ENCODE peak calls at places on chromosomes 11 and 22, in ten cellular contexts. L, P, J, I, R, V, D, S, G and A are unnamed samples.

GRCh38 chr11:6911946-6912345 is 8.9 kb upstream of the OR2D3 start:
- DNase-seq in R (no peak), S (no peak), I (peak), G (no peak), L (no peak), P (no peak), V (no peak), J (no peak), D (no peak), A (peak)

GRCh38 chr22:27754247-27754887 is 47.2 kb downstream of the MN1 start:
- DNase-seq in P (peak), D (no peak), I (no peak), V (no peak), G (peak), J (no peak), R (no peak), L (no peak), S (no peak), A (no peak)

GRCh38 chr11:65489061-65489705 is 9.7 kb upstream of the MALAT1 start:
- DNase-seq in R (no peak), G (peak), I (peak), S (peak), V (no peak), D (peak), J (peak), L (no peak), P (no peak), A (peak)

GRCh38 chr11:15927196-15927865 is 429.0 kb downstream of the SOX6 start:
- DNase-seq in I (no peak), V (no peak), S (no peak), R (no peak), D (peak), J (no peak), G (no peak), L (no peak), P (no peak), A (no peak)

GRCh38 chr11:125975634-125976033 is 29.8 kb downstream of the VSIG10L2 start:
- DNase-seq in I (no peak), S (no peak), G (no peak), P (no peak), D (no peak), J (no peak), V (no peak), L (no peak), R (no peak), A (no peak)

GRCh38 chr11:128891410-128891861 is 280 bp downstream of the KCNJ5 start:
- DNase-seq in I (no peak), D (no peak), R (no peak), J (no peak), P (no peak), S (no peak), V (no peak), L (no peak), G (no peak), A (no peak)

GRCh38 chr11:125224391-125225015 is 60.0 kb downstream of the PKNOX2 start:
- DNase-seq in R (no peak), S (no peak), V (no peak), G (peak), L (no peak), P (no peak), J (no peak), I (no peak), D (no peak), A (no peak)

GRCh38 chr11:69394902-69395690 is 86.4 kb upstream of the LINC01488 start:
- DNase-seq in D (no peak), S (no peak), J (no peak), I (no peak), L (no peak), G (peak), V (no peak), R (no peak), P (no peak), A (no peak)

GRCh38 chr22:36037102-36037758 is 8.6 kb upstream of the RBFOX2 start:
- DNase-seq in I (no peak), L (no peak), V (no peak), D (no peak), G (no peak), P (no peak), S (no peak), J (no peak), R (no peak), A (no peak)

GRCh38 chr11:9462172-9462799 is 1.5 kb downstream of the ZNF143 start:
- DNase-seq in L (no peak), I (peak), D (no peak), R (no peak), G (no peak), S (no peak), V (no peak), J (no peak), P (no peak), A (peak)